ENCODE peak calls at places on chromosomes 1 and 21, in five cellular contexts. F, B, M, W and N are unnamed samples.

GRCh38 chr1:42904437-42904836 is 54.2 kb downstream of the SLC2A1 start:
- DNase-seq in F (no peak), B (no peak), M (no peak), W (no peak), N (no peak)

GRCh38 chr1:47627016-47627415 is 189.2 kb downstream of the FOXD2 start:
- DNase-seq in F (no peak), B (no peak), M (no peak), W (no peak), N (no peak)

GRCh38 chr21:38077504-38077903 is 161.2 kb upstream of the KCNJ6 start:
- DNase-seq in F (no peak), B (no peak), M (no peak), W (no peak), N (no peak)

GRCh38 chr1:16122361-16122881 is 33.4 kb downstream of the EPHA2 start:
- DNase-seq in F (no peak), B (no peak), M (no peak), W (peak), N (no peak)

GRCh38 chr1:16038620-16038912 is 5.0 kb upstream of the CLCNKB start:
- DNase-seq in F (no peak), B (no peak), M (no peak), W (no peak), N (no peak)

GRCh38 chr1:58966917-58967733 is 183.3 kb upstream of the JUN start:
- DNase-seq in F (no peak), B (no peak), M (no peak), W (no peak), N (no peak)

GRCh38 chr1:160565568-160565967 is 13.7 kb downstream of the CD84 start:
- DNase-seq in F (no peak), B (no peak), M (no peak), W (no peak), N (no peak)

GRCh38 chr1:198333744-198334143 is 176.9 kb downstream of the NEK7 start:
- DNase-seq in F (no peak), B (no peak), M (no peak), W (no peak), N (no peak)

GRCh38 chr1:184296466-184297243 is 90.2 kb upstream of the C1orf21 start:
- DNase-seq in F (peak), B (no peak), M (no peak), W (peak), N (peak)

GRCh38 chr1:56097713-56098112 is 481.6 kb downstream of the PLPP3 start:
- DNase-seq in F (no peak), B (no peak), M (no peak), W (no peak), N (no peak)

GRCh38 chr1:50644447-50645105 is 221.3 kb upstream of the DMRTA2 start:
- DNase-seq in F (no peak), B (no peak), M (no peak), W (no peak), N (no peak)

GRCh38 chr1:231313661-231314060 is 24.0 kb downstream of the EXOC8 start:
- DNase-seq in F (no peak), B (peak), M (no peak), W (no peak), N (no peak)

GRCh38 chr1:183417691-183418491 is at the start of gene NMNAT2:
- DNase-seq in F (no peak), B (no peak), M (no peak), W (peak), N (no peak)

GRCh38 chr1:60970081-60970509 is 112.3 kb upstream of the NFIA start:
- DNase-seq in F (no peak), B (no peak), M (no peak), W (peak), N (no peak)

GRCh38 chr21:35597750-35598339 is 462.5 kb downstream of the SETD4 start:
- DNase-seq in F (no peak), B (no peak), M (no peak), W (no peak), N (no peak)

GRCh38 chr1:162285149-162285561 is 91.5 kb downstream of the SPATA46 start:
- DNase-seq in F (no peak), B (no peak), M (no peak), W (no peak), N (no peak)

GRCh38 chr1:93446837-93447451 is 974 bp upstream of the FNBP1L start:
- DNase-seq in F (no peak), B (no peak), M (no peak), W (peak), N (no peak)

GRCh38 chr1:223631367-223631977 is 34.0 kb downstream of the CAPN8 start:
- DNase-seq in F (no peak), B (no peak), M (no peak), W (no peak), N (no peak)

GRCh38 chr1:54697896-54698295 is 17.8 kb upstream of the TTC4 start:
- DNase-seq in F (no peak), B (no peak), M (no peak), W (no peak), N (no peak)

GRCh38 chr1:226444901-226445300 is 37.0 kb upstream of the PARP1 start:
- DNase-seq in F (no peak), B (no peak), M (peak), W (no peak), N (no peak)

GRCh38 chr21:44372616-44373015 is 19.2 kb downstream of the TRPM2 start:
- DNase-seq in F (no peak), B (no peak), M (no peak), W (no peak), N (no peak)

GRCh38 chr1:59015708-59016107 is 231.9 kb upstream of the JUN start:
- DNase-seq in F (peak), B (peak), M (no peak), W (peak), N (peak)

GRCh38 chr1:147242449-147243227 is at the start of gene CHD1L:
- DNase-seq in F (peak), B (peak), M (peak), W (peak), N (peak)

GRCh38 chr1:228336308-228337030 is 70.2 kb downstream of the TRIM11 start:
- DNase-seq in F (no peak), B (no peak), M (no peak), W (no peak), N (no peak)

GRCh38 chr1:26450906-26451305 is 18.8 kb downstream of the DHDDS start:
- DNase-seq in F (no peak), B (no peak), M (no peak), W (no peak), N (no peak)

GRCh38 chr1:115323366-115324004 is 14.6 kb downstream of the NGF start:
- DNase-seq in F (no peak), B (no peak), M (no peak), W (no peak), N (no peak)

GRCh38 chr1:67555487-67556296 is 125.5 kb upstream of the SERBP1 start:
- DNase-seq in F (no peak), B (no peak), M (no peak), W (no peak), N (no peak)

GRCh38 chr1:21311016-21311415 is 20.8 kb upstream of the ECE1 start:
- DNase-seq in F (no peak), B (no peak), M (no peak), W (no peak), N (no peak)

GRCh38 chr1:21641967-21642366 is 27.2 kb downstream of the RAP1GAP start:
- DNase-seq in F (no peak), B (no peak), M (no peak), W (no peak), N (no peak)

GRCh38 chr1:10901091-10901893 is 104.8 kb upstream of the CASZ1 start:
- DNase-seq in F (no peak), B (no peak), M (no peak), W (no peak), N (no peak)

GRCh38 chr1:96048572-96048971 is 673.0 kb upstream of the PTBP2 start:
- DNase-seq in F (no peak), B (no peak), M (no peak), W (no peak), N (no peak)

GRCh38 chr1:243250102-243250501 is 5.0 kb downstream of the CEP170 start:
- DNase-seq in F (no peak), B (no peak), M (no peak), W (no peak), N (no peak)

GRCh38 chr1:111981871-111982270 is 7.6 kb downstream of the KCND3 start:
- DNase-seq in F (no peak), B (no peak), M (no peak), W (no peak), N (no peak)

GRCh38 chr1:154755858-154756730 is 114.0 kb downstream of the KCNN3 start:
- DNase-seq in F (no peak), B (no peak), M (no peak), W (peak), N (no peak)

GRCh38 chr1:204885790-204886189 is 15.1 kb downstream of the NFASC start:
- DNase-seq in F (no peak), B (no peak), M (no peak), W (no peak), N (no peak)

GRCh38 chr1:181141431-181141910 is 53.0 kb downstream of the IER5 start:
- DNase-seq in F (no peak), B (no peak), M (peak), W (peak), N (no peak)

GRCh38 chr1:47226121-47226977 is 5.7 kb downstream of the TAL1 start:
- DNase-seq in F (no peak), B (no peak), M (no peak), W (no peak), N (no peak)